ENCODE peak calls at places on chromosomes 13 and 19, in four cellular contexts. K is HepG2, D is suprapubic skin, U is H1. M is an unnamed sample.

GRCh38 chr13:51721485-51721884 is 82.5 kb downstream of the DHRS12 start:
- DNase-seq in K (no peak), D (no peak), U (no peak), M (no peak)

GRCh38 chr13:44050450-44051063 is 170.9 kb downstream of the LACC1 start:
- DNase-seq in K (peak; percentile 7), D (no peak), U (no peak), M (no peak)

GRCh38 chr19:35134601-35135091 is at the start of gene LGI4:
- DNase-seq in K (no peak), D (no peak), U (no peak), M (no peak)

GRCh38 chr19:2338751-2339643 is 10.5 kb downstream of the SPPL2B start:
- DNase-seq in K (no peak), D (no peak), U (no peak), M (no peak)

GRCh38 chr13:52162279-52163101 is 3.1 kb upstream of the NEK3 start:
- DNase-seq in K (peak; percentile 97), D (no peak), U (no peak), M (no peak)

GRCh38 chr19:29978139-29978538 is 36.1 kb downstream of the URI1 start:
- DNase-seq in K (no peak), D (no peak), U (no peak), M (no peak)

GRCh38 chr13:21550918-21551317 is 53.1 kb downstream of the MICU2 start:
- DNase-seq in K (peak; percentile 6), D (no peak), U (no peak), M (no peak)

GRCh38 chr13:73714522-73714921 is 419.7 kb downstream of the KLF12 start:
- DNase-seq in K (no peak), D (no peak), U (no peak), M (no peak)

GRCh38 chr13:32259116-32259515 is 56.0 kb downstream of the ZAR1L start:
- DNase-seq in K (peak; percentile 28), D (no peak), U (no peak), M (no peak)

GRCh38 chr13:59477011-59477410 is 686.7 kb downstream of the DIAPH3 start:
- DNase-seq in K (peak; percentile 2), D (no peak), U (no peak), M (no peak)

GRCh38 chr19:49136771-49137171 is 17.4 kb downstream of the PPFIA3 start:
- DNase-seq in K (no peak), D (no peak), U (no peak), M (no peak)

GRCh38 chr13:30847697-30848307 is 58.3 kb upstream of the MEDAG start:
- DNase-seq in K (no peak), D (no peak), U (no peak), M (no peak)

GRCh38 chr13:101449971-101450748 is 2.3 kb upstream of the ITGBL1 start:
- DNase-seq in K (no peak), D (no peak), U (no peak), M (no peak)

GRCh38 chr19:5341448-5341820 is 822 bp upstream of the PTPRS start:
- DNase-seq in K (no peak), D (no peak), U (no peak), M (no peak)

GRCh38 chr13:97344250-97345175 is 89.5 kb upstream of the RAP2A start:
- DNase-seq in K (peak; percentile 62), D (no peak), U (no peak), M (peak; percentile 42)

GRCh38 chr19:33771308-33772101 is 25.2 kb upstream of the KCTD15 start:
- DNase-seq in K (peak; percentile 50), D (no peak), U (peak; percentile 29), M (peak; percentile 72)

GRCh38 chr19:33825556-33825955 is 28.9 kb downstream of the KCTD15 start:
- DNase-seq in K (no peak), D (no peak), U (no peak), M (no peak)

GRCh38 chr19:49113762-49114629 is at the start of gene LIN7B:
- DNase-seq in K (peak; percentile 67), D (no peak), U (no peak), M (peak; percentile 47)

DNA sequence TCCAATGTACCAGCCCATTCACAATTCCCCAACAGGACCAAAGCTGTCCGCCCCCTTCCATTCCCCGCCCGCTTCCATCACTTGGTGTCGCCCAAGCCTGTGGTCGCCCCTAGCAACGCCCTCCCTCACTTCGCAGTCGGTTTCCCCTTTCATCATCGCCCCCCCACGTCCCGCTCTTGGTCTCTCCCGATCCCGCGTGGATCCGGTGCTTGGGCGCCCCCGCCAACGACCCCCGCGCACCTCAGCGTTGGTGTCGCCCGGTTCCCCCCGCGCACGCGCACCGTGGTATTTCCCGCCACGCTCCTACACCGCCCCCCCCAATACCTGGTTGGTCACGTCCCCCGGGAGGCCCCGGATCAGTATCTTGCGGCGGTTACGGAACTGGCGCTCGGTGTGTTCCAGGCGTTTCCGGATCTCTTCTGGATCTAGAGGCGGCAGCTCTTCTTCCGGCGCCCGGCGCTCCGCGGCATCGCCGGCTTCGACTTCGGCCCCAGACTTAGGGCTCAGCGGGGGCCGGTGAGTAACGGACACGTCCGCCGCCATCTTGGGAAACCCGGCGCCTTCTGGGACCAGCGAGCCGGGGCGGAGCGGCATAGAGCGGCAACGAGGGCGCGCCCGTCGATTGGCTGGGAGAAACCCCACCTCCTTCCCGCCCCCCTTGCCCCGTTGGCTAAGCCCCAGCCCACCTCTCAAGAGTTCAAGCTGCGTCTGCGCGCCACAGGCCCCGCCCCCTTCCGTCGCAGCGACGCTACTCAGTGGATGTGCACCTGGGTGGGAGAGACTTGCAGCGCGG is at the start of gene RAVER1:
- DNase-seq in K (peak; percentile 91), D (peak; percentile 98), U (peak; percentile 84), M (peak; percentile 97)
- TF ChIP-seq POLR2A in K (peak; percentile 92), D (no peak), U (no peak), M (peak; percentile 50)

GRCh38 chr19:4059931-4060620 is 6.6 kb downstream of the ZBTB7A start:
- DNase-seq in K (no peak), D (peak; percentile 91), U (no peak), M (no peak)
- TF ChIP-seq POLR2AphosphoS5 in K (no peak), D (no peak), U (no peak), M (no peak)

GRCh38 chr19:44813331-44814131 is 4.6 kb downstream of the BCAM start:
- DNase-seq in K (no peak), D (peak; percentile 61), U (no peak), M (no peak)
- TF ChIP-seq CTCF in K (no peak), D (no peak), U (peak; percentile 17), M (no peak)

DNA sequence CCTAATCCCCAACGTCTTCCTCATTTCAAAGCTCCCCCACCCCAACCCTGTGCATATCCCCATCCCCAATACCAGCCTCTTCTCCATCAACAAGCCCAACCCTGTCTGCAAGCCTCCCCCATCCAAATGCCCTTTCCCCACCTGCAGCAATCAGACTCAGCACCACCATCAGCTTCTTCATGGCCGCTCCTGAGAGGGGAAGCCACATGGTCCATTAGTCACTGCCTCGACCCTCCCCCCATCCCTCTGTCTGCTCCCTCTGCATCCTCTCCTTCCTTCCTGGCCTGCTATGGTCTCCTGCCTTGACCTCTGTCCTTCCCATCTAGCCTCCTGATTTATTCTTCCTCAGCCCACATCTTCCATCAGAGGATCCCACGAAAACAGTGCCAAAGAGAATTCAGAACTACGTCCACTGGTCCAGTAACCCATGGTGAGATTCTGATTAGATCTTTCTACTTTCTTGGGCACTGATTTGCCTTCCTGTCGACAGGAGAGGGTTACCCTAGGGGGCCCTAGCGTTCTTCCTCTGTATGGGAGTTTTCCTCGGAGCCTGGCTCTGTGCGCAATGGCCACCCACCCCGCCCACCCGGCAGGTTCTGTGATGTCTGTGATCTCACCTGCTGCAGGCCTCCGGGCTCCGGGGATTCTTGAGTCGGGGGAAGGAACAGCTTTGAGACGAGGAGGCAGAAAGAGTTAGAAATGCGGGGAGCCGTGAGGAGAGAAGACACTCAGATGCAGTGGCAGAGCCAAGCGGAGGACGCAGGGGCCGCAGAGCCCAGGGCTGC is 1.3 kb downstream of the KLK6 start:
- DNase-seq in K (no peak), D (no peak), U (no peak), M (no peak)
- TF ChIP-seq POLR2A in K (no peak), D (no peak), U (no peak), M (no peak)

GRCh38 chr19:6464070-6464873 is at the start of gene CRB3:
- DNase-seq in K (peak; percentile 73), D (peak; percentile 83), U (peak; percentile 80), M (peak; percentile 90)

GRCh38 chr19:6465663-6466062 is 1.6 kb downstream of the CRB3 start:
- DNase-seq in K (no peak), D (no peak), U (no peak), M (no peak)

GRCh38 chr19:6467384-6467783 is 3.3 kb downstream of the CRB3 start:
- DNase-seq in K (no peak), D (no peak), U (no peak), M (no peak)

GRCh38 chr19:6465006-6465405 is 935 bp downstream of the CRB3 start:
- DNase-seq in K (no peak), D (no peak), U (no peak), M (no peak)

GRCh38 chr19:6466526-6467248 is 2.6 kb downstream of the CRB3 start:
- DNase-seq in K (no peak), D (no peak), U (no peak), M (no peak)
- TF ChIP-seq POLR2AphosphoS5 in K (no peak), D (no peak), U (no peak), M (no peak)

DNA sequence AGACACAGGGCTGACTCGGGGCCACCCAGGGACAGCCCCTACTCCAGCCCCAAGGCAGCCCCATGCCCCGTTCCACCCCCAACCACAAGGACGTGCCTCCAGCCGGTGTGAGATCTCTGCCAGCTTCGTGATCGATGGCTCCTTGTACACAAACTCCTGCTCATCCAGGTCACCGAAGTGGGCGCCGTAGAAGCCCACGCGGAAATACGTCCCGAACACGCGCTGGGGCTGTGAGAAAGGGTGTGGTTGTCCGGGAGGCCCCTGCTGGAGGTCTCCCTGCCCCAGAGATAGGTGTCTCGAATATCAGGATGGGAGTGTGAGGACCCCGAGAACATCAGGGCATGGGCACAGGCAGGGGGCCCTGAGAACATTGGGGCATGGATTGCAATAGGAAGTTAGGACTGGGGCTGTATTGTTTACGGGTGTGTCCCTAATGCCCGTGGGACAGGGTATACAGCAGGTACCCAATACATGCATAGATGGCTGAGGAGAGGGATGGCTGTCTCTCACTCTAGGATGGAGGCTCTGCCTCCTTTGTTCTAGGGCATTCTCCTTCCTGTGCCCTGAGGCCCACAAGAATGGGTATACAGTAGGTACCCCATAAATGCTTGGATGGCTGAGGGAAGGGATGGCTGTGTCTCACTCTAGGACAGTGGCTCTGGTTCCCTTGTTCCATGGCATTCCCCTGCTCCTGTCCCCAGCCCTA is 5.3 kb upstream of the KANK2 start:
- DNase-seq in K (no peak), D (no peak), U (no peak), M (no peak)
- TF ChIP-seq CTCF in K (no peak), D (no peak), U (no peak), M (no peak)

GRCh38 chr13:113160983-113161382 is 2.5 kb downstream of the PROZ start:
- DNase-seq in K (no peak), D (no peak), U (no peak), M (no peak)
- TF ChIP-seq POLR2A in K (no peak), D (no peak), U (no peak), M (no peak)

DNA sequence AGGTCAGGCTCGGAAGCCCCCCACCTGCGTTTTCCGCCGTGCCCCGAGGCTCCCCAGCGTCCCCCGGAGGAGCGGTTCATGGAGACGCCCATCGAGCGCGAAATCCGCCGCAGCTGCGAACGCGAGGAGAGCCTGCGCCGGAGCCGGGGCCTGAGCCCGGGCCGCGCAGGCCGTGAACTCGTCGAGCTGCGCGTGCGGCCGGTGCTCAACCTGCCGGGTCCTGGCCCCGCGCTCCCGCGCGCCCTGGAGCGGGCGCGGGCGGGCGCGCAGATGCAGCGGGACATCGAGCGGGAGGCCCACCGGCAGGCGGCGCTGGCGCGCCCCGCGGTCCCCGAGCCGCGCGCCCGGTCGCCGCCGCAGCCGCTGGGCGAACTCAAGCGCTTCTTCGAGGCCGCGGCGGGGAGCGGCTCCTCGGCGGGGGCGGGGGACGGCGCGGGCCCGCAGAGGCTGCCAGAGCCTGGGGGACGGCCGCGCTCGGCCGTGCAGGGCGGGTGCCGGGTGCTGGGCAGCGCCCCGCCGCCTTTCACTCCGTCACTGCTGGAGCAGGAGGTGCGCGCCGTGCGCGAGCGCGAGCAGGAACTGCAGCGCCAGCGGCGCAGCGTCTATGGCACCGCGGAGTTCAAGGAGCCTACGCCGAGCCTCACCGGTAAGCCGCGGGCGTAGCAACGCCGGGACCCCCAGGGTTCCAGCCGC is 792 bp downstream of the MISP3 start:
- DNase-seq in K (no peak), D (no peak), U (no peak), M (peak; percentile 53)
- TF ChIP-seq POLR2AphosphoS5 in K (no peak), D (no peak), U (no peak), M (no peak)